ENCODE peak calls at places on chromosomes 6 and 20, in five cellular contexts. K, R, G, Q and M are unnamed samples.

GRCh38 chr20:55273149-55273548 is 732.2 kb downstream of the CBLN4 start:
- DNase-seq in K (no peak), R (no peak), G (no peak), Q (no peak), M (no peak)

GRCh38 chr6:140346461-140346860 is 972.0 kb upstream of the CITED2 start:
- DNase-seq in K (peak; percentile 93), R (no peak), G (no peak), Q (no peak), M (no peak)

GRCh38 chr6:108643184-108643583 is 82.5 kb downstream of the FOXO3 start:
- DNase-seq in K (no peak), R (no peak), G (no peak), Q (no peak), M (no peak)

GRCh38 chr6:6219716-6220115 is 100.7 kb downstream of the F13A1 start:
- DNase-seq in K (no peak), R (no peak), G (no peak), Q (no peak), M (no peak)

GRCh38 chr20:63212792-63213191 is 3.1 kb downstream of the YTHDF1 start:
- DNase-seq in K (no peak), R (no peak), G (no peak), Q (no peak), M (no peak)

GRCh38 chr6:113412589-113413367 is 444.4 kb upstream of the MARCKS start:
- DNase-seq in K (peak; percentile 53), R (no peak), G (no peak), Q (peak; percentile 20), M (no peak)

GRCh38 chr20:51171141-51171540 is 148.2 kb upstream of the KCNG1 start:
- DNase-seq in K (no peak), R (no peak), G (no peak), Q (no peak), M (no peak)

GRCh38 chr6:38175786-38176185 is 356.3 kb downstream of the ZFAND3 start:
- DNase-seq in K (no peak), R (no peak), G (no peak), Q (no peak), M (no peak)

GRCh38 chr6:79868098-79868722 is 79.1 kb downstream of the ELOVL4 start:
- DNase-seq in K (peak; percentile 70), R (peak; percentile 64), G (peak; percentile 86), Q (peak; percentile 68), M (peak; percentile 63)